ENCODE peak calls at places on chromosomes 3 and 15, in five cellular contexts. D is sigmoid colon, E is OCI-LY7, A is ovary, K is adrenal gland. S is an unnamed sample. For H3K36me3, the result is how much of the 10 kb centered on the place peaks cover.

GRCh38 chr15:70231484-70231883 is 133.8 kb upstream of the TLE3 start:
- DNase-seq in D (no peak), E (no peak), A (no peak), K (no peak), S (no peak)

GRCh38 chr15:45205192-45205591 is 17.4 kb upstream of the SHF start:
- DNase-seq in D (no peak), E (peak), A (no peak), K (peak), S (no peak)

GRCh38 chr15:67472957-67473356 is 48.0 kb upstream of the C15orf61 start:
- DNase-seq in D (no peak), E (no peak), A (no peak), K (no peak), S (no peak)

GRCh38 chr15:47407692-47408091 is 309.6 kb upstream of the SEMA6D start:
- DNase-seq in D (no peak), E (no peak), A (no peak), K (no peak), S (no peak)

GRCh38 chr3:190718691-190719090 is 143.8 kb downstream of the GMNC start:
- DNase-seq in D (no peak), E (no peak), A (no peak), K (no peak), S (no peak)

GRCh38 chr3:102004561-102004960 is 155.2 kb downstream of the NFKBIZ start:
- DNase-seq in D (no peak), E (no peak), A (no peak), K (no peak), S (no peak)

GRCh38 chr3:192917508-192918274 is at the start of gene MB21D2:
- DNase-seq in D (peak), E (no peak), A (peak), K (peak), S (peak)

GRCh38 chr15:82950295-82950694 is 2.2 kb downstream of the HOMER2 start:
- DNase-seq in D (no peak), E (no peak), A (no peak), K (no peak), S (no peak)

GRCh38 chr3:141410408-141410807 is 42.1 kb downstream of the ZBTB38 start:
- DNase-seq in D (peak), E (no peak), A (no peak), K (peak), S (no peak)

GRCh38 chr3:194808709-194809108 is 123.0 kb downstream of the FAM43A start:
- DNase-seq in D (no peak), E (no peak), A (no peak), K (peak), S (no peak)

GRCh38 chr15:98983333-98983732 is 24.3 kb downstream of the PGPEP1L start:
- DNase-seq in D (peak), E (no peak), A (peak), K (peak), S (peak)

GRCh38 chr3:193140381-193140780 is 100.6 kb upstream of the PLAAT1 start:
- DNase-seq in D (no peak), E (no peak), A (no peak), K (no peak), S (no peak)

GRCh38 chr3:27507515-27508266 is 23.5 kb upstream of the SLC4A7 start:
- DNase-seq in D (no peak), E (no peak), A (no peak), K (no peak), S (no peak)

GRCh38 chr15:31215490-31216209 is 111.0 kb upstream of the KLF13 start:
- DNase-seq in D (peak), E (peak), A (peak), K (peak), S (peak)

GRCh38 chr3:165854696-165855095 is 17.5 kb upstream of the BCHE start:
- DNase-seq in D (no peak), E (peak), A (no peak), K (no peak), S (no peak)

GRCh38 chr3:171374260-171374659 is 85.9 kb downstream of the TNIK start:
- DNase-seq in D (no peak), E (no peak), A (no peak), K (no peak), S (no peak)

GRCh38 chr15:40931300-40932142 is 2.4 kb downstream of the DLL4 start:
- DNase-seq in D (no peak), E (no peak), A (no peak), K (no peak), S (no peak)

GRCh38 chr3:49553320-49553689 is 972 bp upstream of the BSN start:
- DNase-seq in D (no peak), E (no peak), A (no peak), K (no peak), S (no peak)

GRCh38 chr3:149816986-149817385 is 4.0 kb downstream of the RNF13 start:
- DNase-seq in D (no peak), E (no peak), A (no peak), K (no peak), S (no peak)

GRCh38 chr15:31842532-31843195 is 187.7 kb upstream of the CHRNA7 start:
- DNase-seq in D (no peak), E (no peak), A (no peak), K (no peak), S (no peak)

GRCh38 chr15:29132786-29133185 is 136.8 kb downstream of the NSMCE3 start:
- DNase-seq in D (peak), E (no peak), A (no peak), K (no peak), S (no peak)

GRCh38 chr3:98010194-98010882 is 24.8 kb downstream of the GABRR3 start:
- DNase-seq in D (no peak), E (no peak), A (no peak), K (no peak), S (no peak)

GRCh38 chr3:144128117-144128892 is 156.7 kb downstream of the DIPK2A start:
- DNase-seq in D (no peak), E (no peak), A (no peak), K (no peak), S (no peak)

GRCh38 chr3:147113293-147114045 is 292.9 kb downstream of the ZIC4 start:
- DNase-seq in D (no peak), E (no peak), A (no peak), K (no peak), S (no peak)

GRCh38 chr3:14329116-14329830 is 73.1 kb upstream of the SLC6A6 start:
- DNase-seq in D (no peak), E (peak), A (no peak), K (no peak), S (no peak)

GRCh38 chr15:92833493-92834271 is 66.4 kb upstream of the CHD2 start:
- DNase-seq in D (no peak), E (no peak), A (no peak), K (no peak), S (no peak)

GRCh38 chr3:101253429-101253828 is 66.9 kb downstream of the IMPG2 start:
- DNase-seq in D (no peak), E (no peak), A (no peak), K (no peak), S (no peak)

GRCh38 chr3:44359146-44359751 is 20.7 kb downstream of the TCAIM start:
- DNase-seq in D (no peak), E (no peak), A (no peak), K (no peak), S (no peak)

GRCh38 chr15:70387086-70387485 is 289.4 kb upstream of the TLE3 start:
- DNase-seq in D (no peak), E (no peak), A (no peak), K (no peak), S (no peak)

GRCh38 chr15:42066764-42067415 is 27.5 kb downstream of the PLA2G4D start:
- DNase-seq in D (no peak), E (no peak), A (no peak), K (no peak), S (no peak)

GRCh38 chr15:40094156-40094555 is 14.5 kb downstream of the BMF start:
- DNase-seq in D (no peak), E (no peak), A (no peak), K (no peak), S (no peak)

GRCh38 chr3:112634786-112635541 is 6.0 kb downstream of the CCDC80 start:
- DNase-seq in D (no peak), E (peak), A (no peak), K (no peak), S (no peak)

GRCh38 chr3:183046883-183047282 is 52.4 kb downstream of the MCCC1 start:
- DNase-seq in D (no peak), E (peak), A (no peak), K (no peak), S (no peak)

GRCh38 chr3:134365766-134366065 is 8.5 kb downstream of the AMOTL2 start:
- DNase-seq in D (no peak), E (no peak), A (no peak), K (no peak), S (no peak)
- H3K36me3 ChIP-seq in D (half or more), E (under half), A (under half), K (under half), S (half or more)

DNA sequence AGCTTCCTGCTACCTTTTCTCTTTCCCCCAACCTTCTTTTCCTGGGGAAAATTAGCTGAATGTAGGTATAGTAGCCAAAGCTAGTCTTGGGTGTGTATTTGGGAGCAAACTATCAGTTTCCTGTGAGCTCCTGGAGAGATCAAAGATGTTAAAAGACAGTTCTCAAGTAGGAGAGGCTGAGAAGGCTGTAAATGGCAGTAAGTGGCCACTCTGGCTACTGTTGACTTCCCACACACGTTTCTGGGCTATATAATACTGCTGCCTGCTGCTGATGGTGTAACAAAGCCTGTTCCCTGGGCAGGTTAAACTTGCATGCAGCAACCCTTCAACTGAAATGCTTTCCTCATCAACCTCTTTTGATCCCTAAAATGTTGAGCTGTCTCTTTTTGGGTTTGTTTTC is 27.6 kb downstream of the ARID3B start:
- DNase-seq in D (no peak), E (no peak), A (no peak), K (no peak), S (no peak)
- H3K36me3 ChIP-seq in D (under half), E (under half), A (under half), K (under half), S (under half)

DNA sequence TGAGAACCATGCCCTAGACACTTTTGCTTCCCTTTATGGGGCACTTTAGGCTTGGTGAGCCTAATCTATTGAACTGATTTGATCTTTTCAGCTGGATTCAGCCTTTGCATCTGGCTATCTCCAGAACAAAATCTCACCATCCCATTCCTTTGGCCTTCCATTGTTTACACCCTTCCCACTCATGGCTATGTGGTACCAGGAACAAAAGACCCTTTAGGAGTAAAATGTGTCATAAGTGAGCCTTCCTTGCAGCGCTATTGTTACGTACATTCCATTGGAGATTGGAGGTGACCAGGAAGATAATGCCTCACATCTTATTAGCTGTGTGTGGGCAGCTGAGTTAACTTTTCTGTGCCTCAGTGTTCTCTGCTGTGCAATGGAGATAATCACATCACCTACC is 188.4 kb downstream of the SATB1 start:
- DNase-seq in D (no peak), E (no peak), A (no peak), K (no peak), S (no peak)
- H3K36me3 ChIP-seq in D (under half), E (under half), A (under half), K (under half), S (under half)

GRCh38 chr3:105944721-105945120 is 75.9 kb upstream of the CBLB start:
- DNase-seq in D (no peak), E (no peak), A (no peak), K (no peak), S (no peak)

GRCh38 chr3:105933871-105934270 is 65.1 kb upstream of the CBLB start:
- DNase-seq in D (no peak), E (no peak), A (no peak), K (no peak), S (no peak)

GRCh38 chr3:105944281-105944680 is 75.5 kb upstream of the CBLB start:
- DNase-seq in D (no peak), E (no peak), A (no peak), K (no peak), S (no peak)

GRCh38 chr3:105938101-105938500 is 69.3 kb upstream of the CBLB start:
- DNase-seq in D (no peak), E (no peak), A (no peak), K (no peak), S (no peak)

DNA sequence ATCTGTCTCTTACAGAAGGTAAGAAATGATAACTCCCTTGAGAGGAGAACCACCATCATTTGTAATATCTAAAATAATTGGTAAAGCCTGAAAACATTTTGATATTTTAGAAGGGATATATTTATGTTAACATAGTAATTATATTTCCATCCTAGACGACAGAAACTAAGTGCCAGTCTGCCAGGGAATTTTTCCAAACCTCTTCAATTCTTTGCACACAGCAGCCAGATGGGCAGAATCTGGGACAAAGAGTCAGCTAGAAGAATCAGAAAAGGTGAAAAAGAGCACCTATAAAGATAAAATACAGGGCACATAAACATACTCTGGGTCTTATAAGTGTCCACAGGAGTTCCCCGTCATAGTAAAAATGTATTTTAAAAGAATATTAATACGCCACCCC is 70.0 kb upstream of the CBLB start:
- DNase-seq in D (no peak), E (no peak), A (no peak), K (no peak), S (no peak)
- H3K36me3 ChIP-seq in D (under half), E (under half), A (under half), K (under half), S (under half)

DNA sequence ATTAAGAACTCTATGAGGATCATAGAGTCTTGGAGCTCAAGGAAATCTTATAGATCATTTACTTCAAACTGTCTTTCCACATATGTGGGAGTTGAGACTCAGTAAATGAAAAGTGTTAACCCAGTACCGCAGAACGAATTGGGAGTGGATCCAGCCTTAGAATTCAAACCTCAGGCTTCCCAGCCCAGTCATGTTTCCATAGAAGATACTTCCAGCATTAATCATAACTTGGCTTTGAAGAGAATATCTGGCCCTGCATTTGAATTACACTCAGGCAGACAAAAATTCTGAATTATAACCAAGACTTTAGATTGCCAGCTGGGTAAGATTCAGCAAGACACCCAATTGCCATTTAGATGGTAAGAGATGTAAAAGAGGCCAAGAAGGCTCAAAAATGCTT is 972.0 kb downstream of the TUSC7 start:
- DNase-seq in D (no peak), E (no peak), A (no peak), K (no peak), S (no peak)
- H3K36me3 ChIP-seq in D (under half), E (under half), A (under half), K (under half), S (under half)

GRCh38 chr15:63133786-63134185 is 12.1 kb downstream of the LACTB start:
- DNase-seq in D (no peak), E (no peak), A (no peak), K (no peak), S (no peak)
- H3K36me3 ChIP-seq in D (under half), E (under half), A (under half), K (under half), S (under half)

S was measured in tibial nerve.